ENCODE peak calls at places on chromosomes 7 and 10, in eight cellular contexts. B is Ammon's horn; X is trophoblast cell; V is B cell; Y is T-cell; R is breast epithelium; T is naive thymus-derived CD8-positive, alpha-beta T cell; U is NCI-H1105 treated with DMSO at 0.1 percent for 48 hours. Z is an unnamed sample.

GRCh38 chr7:29900745-29901144 is 88.9 kb downstream of the SCRN1 start:
- DNase-seq in B (no peak), U (no peak), R (no peak), Y (no peak), V (no peak), X (no peak), T (no peak), Z (no peak)

GRCh38 chr7:46969303-46970130 is 612.4 kb downstream of the TNS3 start:
- DNase-seq in X (no peak), U (no peak), V (no peak), B (no peak), R (no peak), T (no peak), Y (no peak), Z (no peak)

GRCh38 chr7:103011650-103012049 is 62.9 kb downstream of the FBXL13 start:
- DNase-seq in R (no peak), T (no peak), X (no peak), B (no peak), U (no peak), V (no peak), Y (no peak), Z (no peak)

GRCh38 chr7:105691692-105692564 is 110.6 kb upstream of the EFCAB10 start:
- DNase-seq in X (no peak), B (peak; percentile 74), U (peak; percentile 73), V (peak; percentile 91), T (peak; percentile 86), R (peak; percentile 78), Y (peak; percentile 92), Z (peak; percentile 33)

GRCh38 chr10:127117125-127117524 is 79.3 kb downstream of the INSYN2A start:
- DNase-seq in X (peak; percentile 28), R (no peak), Y (no peak), V (no peak), B (peak; percentile 18), T (no peak), U (no peak), Z (no peak)

GRCh38 chr10:317219-317868 is 182.1 kb downstream of the ZMYND11 start:
- DNase-seq in Y (peak; percentile 36), X (no peak), T (peak; percentile 49), V (peak; percentile 89), U (no peak), B (no peak), R (no peak), Z (peak; percentile 80)

GRCh38 chr10:381346-381745 is 246.1 kb downstream of the ZMYND11 start:
- DNase-seq in R (no peak), V (peak; percentile 23), U (no peak), X (no peak), Y (no peak), B (no peak), T (no peak), Z (no peak)

GRCh38 chr10:52864459-52865106 is 92.0 kb upstream of the MBL2 start:
- DNase-seq in B (no peak), X (peak; percentile 55), V (no peak), Y (no peak), U (no peak), R (peak; percentile 77), T (no peak), Z (no peak)

GRCh38 chr10:121783782-121784372 is 144.0 kb downstream of the ATE1 start:
- DNase-seq in V (no peak), U (no peak), Y (no peak), R (no peak), B (no peak), T (no peak), X (no peak), Z (no peak)

GRCh38 chr10:26479766-26480492 is 41.8 kb downstream of the APBB1IP start:
- DNase-seq in Y (peak; percentile 53), U (no peak), T (peak; percentile 65), X (no peak), V (peak; percentile 50), R (no peak), B (peak; percentile 22), Z (no peak)

GRCh38 chr10:124002391-124003069 is 90.9 kb downstream of the CHST15 start:
- DNase-seq in R (peak; percentile 14), V (no peak), Y (no peak), X (no peak), B (no peak), U (no peak), T (no peak), Z (no peak)

GRCh38 chr7:143172354-143172753 is 10.9 kb upstream of the TAS2R39 start:
- DNase-seq in Y (no peak), B (no peak), X (no peak), U (peak; percentile 91), V (no peak), R (peak; percentile 79), T (no peak), Z (no peak)

GRCh38 chr7:54339074-54339473 is 203.1 kb upstream of the VSTM2A start:
- DNase-seq in X (no peak), T (no peak), V (no peak), B (no peak), Y (no peak), U (no peak), R (no peak), Z (no peak)

GRCh38 chr10:96910488-96911395 is 78.6 kb downstream of the LCOR start:
- DNase-seq in X (peak; percentile 6), V (no peak), T (no peak), B (peak; percentile 28), R (no peak), Y (no peak), U (peak; percentile 13), Z (peak; percentile 42)

GRCh38 chr7:100583132-100584045 is 2.5 kb downstream of the LRCH4 start:
- DNase-seq in R (peak; percentile 52), U (no peak), T (peak; percentile 59), Y (peak; percentile 71), X (no peak), V (peak; percentile 70), B (peak; percentile 81), Z (peak; percentile 66)

GRCh38 chr7:46982928-46983327 is 599.0 kb downstream of the TNS3 start:
- DNase-seq in X (no peak), V (no peak), Y (no peak), B (peak; percentile 23), U (peak; percentile 36), T (no peak), R (no peak), Z (no peak)

GRCh38 chr10:124094419-124094785 is 1.0 kb upstream of the CHST15 start:
- DNase-seq in T (no peak), Y (no peak), R (no peak), U (no peak), X (no peak), B (peak; percentile 63), V (no peak), Z (no peak)

GRCh38 chr7:81036041-81036440 is 117.2 kb upstream of the SEMA3C start:
- DNase-seq in U (no peak), Y (no peak), B (no peak), V (no peak), X (peak; percentile 38), T (no peak), R (no peak), Z (no peak)

GRCh38 chr10:15879058-15879457 is 18.8 kb upstream of the MINDY3 start:
- DNase-seq in R (no peak), V (no peak), U (peak; percentile 18), T (no peak), B (peak; percentile 40), X (no peak), Y (no peak), Z (peak; percentile 44)

GRCh38 chr10:127429601-127430312 is 119.4 kb upstream of the NPS start:
- DNase-seq in Y (no peak), V (no peak), T (no peak), U (no peak), X (no peak), R (no peak), B (no peak), Z (no peak)

GRCh38 chr10:71077143-71077581 is 135.2 kb upstream of the UNC5B start:
- DNase-seq in T (no peak), U (no peak), Y (no peak), V (peak; percentile 33), R (no peak), B (no peak), X (no peak), Z (no peak)

GRCh38 chr7:30896041-30896440 is 15.6 kb upstream of the AQP1 start:
- DNase-seq in U (no peak), B (no peak), T (no peak), Y (no peak), V (no peak), X (peak; percentile 75), R (no peak), Z (no peak)

GRCh38 chr10:106548832-106549231 is 615.7 kb downstream of the SORCS1 start:
- DNase-seq in Y (no peak), X (no peak), B (no peak), T (no peak), R (no peak), U (no peak), V (no peak), Z (no peak)

Z was measured in GM20000.